ENCODE peak calls at places on chromosomes 12 and 14, in six cellular contexts. R is suprapubic skin, J is A549, P is mesendoderm, E is transverse colon, L is neuronal stem cell. S is an unnamed sample.

GRCh38 chr12:105420659-105421240 is 90.3 kb downstream of the C12orf75 start:
- DNase-seq in J (peak; percentile 79), P (peak; percentile 79), E (peak; percentile 76), L (peak; percentile 66), R (no peak), S (peak; percentile 55)

GRCh38 chr14:83923836-83924235 is 1606.1 kb upstream of the FLRT2 start:
- DNase-seq in P (peak; percentile 43), J (no peak), L (no peak), E (no peak), R (no peak), S (no peak)

GRCh38 chr14:71675126-71675901 is 256.9 kb upstream of the RGS6 start:
- DNase-seq in L (no peak), R (no peak), E (no peak), P (peak; percentile 66), J (no peak), S (no peak)

GRCh38 chr12:85527192-85527591 is 247.2 kb downstream of the ALX1 start:
- DNase-seq in E (no peak), J (no peak), L (no peak), P (no peak), R (no peak), S (no peak)

GRCh38 chr14:64654072-64654899 is 49.9 kb upstream of the PLEKHG3 start:
- DNase-seq in J (peak; percentile 78), L (no peak), R (no peak), P (no peak), E (no peak), S (no peak)

GRCh38 chr14:26963696-26964095 is 365.9 kb upstream of the NOVA1 start:
- DNase-seq in R (no peak), E (no peak), J (peak; percentile 16), P (no peak), L (no peak), S (no peak)

GRCh38 chr12:3227076-3227975 is 150.1 kb downstream of the TSPAN9 start:
- DNase-seq in E (no peak), P (peak; percentile 59), L (no peak), R (no peak), J (no peak), S (no peak)

GRCh38 chr14:55454264-55455151 is 14.1 kb upstream of the TBPL2 start:
- DNase-seq in J (peak; percentile 55), E (peak; percentile 68), L (no peak), R (no peak), P (peak; percentile 13), S (no peak)

GRCh38 chr12:25813843-25814242 is 144.6 kb upstream of the RASSF8 start:
- DNase-seq in L (no peak), R (no peak), E (no peak), P (no peak), J (no peak), S (no peak)

GRCh38 chr14:24337824-24338175 is 2.0 kb downstream of the RIPK3 start:
- DNase-seq in P (no peak), R (no peak), J (no peak), L (no peak), E (no peak), S (no peak)

GRCh38 chr12:126084480-126084879 is 1019.2 kb downstream of the AACS start:
- DNase-seq in R (no peak), J (no peak), E (no peak), L (no peak), P (no peak), S (no peak)

GRCh38 chr12:111569363-111570089 is 29.6 kb downstream of the ATXN2 start:
- DNase-seq in R (no peak), J (no peak), L (no peak), E (no peak), P (no peak), S (no peak)

GRCh38 chr12:78636253-78636855 is 228.2 kb upstream of the SYT1 start:
- DNase-seq in E (no peak), L (no peak), P (no peak), R (no peak), J (no peak), S (no peak)

GRCh38 chr14:39492267-39492666 is 60.0 kb upstream of the FBXO33 start:
- DNase-seq in R (no peak), L (no peak), J (peak; percentile 14), P (peak; percentile 63), E (no peak), S (no peak)

GRCh38 chr14:92004062-92004461 is 35.8 kb downstream of the TRIP11 start:
- DNase-seq in J (no peak), R (no peak), P (no peak), L (no peak), E (no peak), S (no peak)

GRCh38 chr12:121390856-121391255 is 9.1 kb upstream of the RNF34 start:
- DNase-seq in J (no peak), E (no peak), L (no peak), P (no peak), R (no peak), S (no peak)

GRCh38 chr14:89114109-89114508 is 289.7 kb downstream of the TTC8 start:
- DNase-seq in L (no peak), P (no peak), E (no peak), J (no peak), R (no peak), S (no peak)

GRCh38 chr12:72602616-72603015 is 330.4 kb downstream of the TRHDE start:
- DNase-seq in E (no peak), R (no peak), L (no peak), P (no peak), J (no peak), S (no peak)

GRCh38 chr14:90397401-90398314 is 829 bp downstream of the CALM1 start:
- DNase-seq in E (peak; percentile 66), R (no peak), J (peak; percentile 55), L (peak; percentile 46), P (peak; percentile 57), S (peak; percentile 67)

GRCh38 chr14:99248761-99249171 is 23.2 kb downstream of the BCL11B start:
- DNase-seq in P (no peak), J (no peak), L (no peak), R (no peak), E (no peak), S (no peak)

GRCh38 chr14:99246536-99247083 is 25.4 kb downstream of the BCL11B start:
- DNase-seq in R (no peak), P (peak; percentile 82), J (no peak), L (no peak), E (no peak), S (peak; percentile 66)

GRCh38 chr14:99247091-99247729 is 24.8 kb downstream of the BCL11B start:
- DNase-seq in J (no peak), P (no peak), R (no peak), L (no peak), E (no peak), S (no peak)

GRCh38 chr14:99249389-99249788 is 22.6 kb downstream of the BCL11B start:
- DNase-seq in P (no peak), R (no peak), L (no peak), E (no peak), J (no peak), S (no peak)

DNA sequence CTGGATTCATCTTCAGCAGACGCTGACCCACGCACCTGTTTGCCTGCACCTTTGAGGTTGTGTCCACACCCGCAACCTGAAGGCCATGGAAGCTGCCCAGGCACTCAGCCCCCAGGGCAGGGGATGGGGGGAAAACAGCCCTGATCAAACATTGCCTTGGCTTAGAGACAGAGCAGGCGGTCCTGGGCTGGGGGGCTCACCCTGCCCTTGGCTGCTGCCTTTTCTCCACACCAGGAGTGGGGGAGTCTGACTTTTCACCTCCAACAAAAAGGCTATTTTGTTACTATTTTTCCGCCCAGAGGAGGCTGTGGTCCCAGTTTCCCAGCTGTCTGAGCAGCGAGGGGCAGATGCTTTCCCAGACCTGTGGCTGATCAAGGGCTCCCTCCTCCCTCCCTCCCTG is 24.2 kb downstream of the BCL11B start:
- DNase-seq in L (no peak), E (no peak), J (no peak), R (no peak), P (no peak), S (no peak)
- H3K4me1 ChIP-seq in L (peaks cover 3% of the 10 kb centered on the region), E (peaks cover 8% of the 10 kb centered on the region), J (no peaks in the 10 kb centered on the region), R (peaks cover 49% of the 10 kb centered on the region), P (peaks cover 19% of the 10 kb centered on the region), S (peaks cover 89% of the 10 kb centered on the region)

GRCh38 chr12:102958830-102959176 is 1.3 kb downstream of the ASCL1 start:
- DNase-seq in L (no peak), J (no peak), R (no peak), E (no peak), P (no peak), S (no peak)

GRCh38 chr12:102958073-102958829 is 777 bp downstream of the ASCL1 start:
- DNase-seq in P (peak; percentile 90), R (no peak), J (peak; percentile 64), L (peak; percentile 81), E (no peak), S (no peak)

GRCh38 chr12:102956738-102957338 is 636 bp upstream of the ASCL1 start:
- DNase-seq in J (no peak), R (no peak), E (no peak), L (no peak), P (no peak), S (no peak)

GRCh38 chr12:102955926-102956737 is 1.3 kb upstream of the ASCL1 start:
- DNase-seq in R (no peak), E (no peak), P (no peak), L (no peak), J (no peak), S (no peak)

GRCh38 chr12:102957339-102958050 is at the start of gene ASCL1:
- DNase-seq in R (no peak), P (peak; percentile 49), J (peak; percentile 48), E (no peak), L (no peak), S (no peak)
- H3K4me3 ChIP-seq in R (peak within 1 kb of the TSS; percentile 48), P (no peak within 1 kb of the TSS), J (peak within 1 kb of the TSS; percentile 53), E (peak within 1 kb of the TSS; percentile 48), L (peak within 1 kb of the TSS; percentile 80), S (no peak within 1 kb of the TSS)

DNA sequence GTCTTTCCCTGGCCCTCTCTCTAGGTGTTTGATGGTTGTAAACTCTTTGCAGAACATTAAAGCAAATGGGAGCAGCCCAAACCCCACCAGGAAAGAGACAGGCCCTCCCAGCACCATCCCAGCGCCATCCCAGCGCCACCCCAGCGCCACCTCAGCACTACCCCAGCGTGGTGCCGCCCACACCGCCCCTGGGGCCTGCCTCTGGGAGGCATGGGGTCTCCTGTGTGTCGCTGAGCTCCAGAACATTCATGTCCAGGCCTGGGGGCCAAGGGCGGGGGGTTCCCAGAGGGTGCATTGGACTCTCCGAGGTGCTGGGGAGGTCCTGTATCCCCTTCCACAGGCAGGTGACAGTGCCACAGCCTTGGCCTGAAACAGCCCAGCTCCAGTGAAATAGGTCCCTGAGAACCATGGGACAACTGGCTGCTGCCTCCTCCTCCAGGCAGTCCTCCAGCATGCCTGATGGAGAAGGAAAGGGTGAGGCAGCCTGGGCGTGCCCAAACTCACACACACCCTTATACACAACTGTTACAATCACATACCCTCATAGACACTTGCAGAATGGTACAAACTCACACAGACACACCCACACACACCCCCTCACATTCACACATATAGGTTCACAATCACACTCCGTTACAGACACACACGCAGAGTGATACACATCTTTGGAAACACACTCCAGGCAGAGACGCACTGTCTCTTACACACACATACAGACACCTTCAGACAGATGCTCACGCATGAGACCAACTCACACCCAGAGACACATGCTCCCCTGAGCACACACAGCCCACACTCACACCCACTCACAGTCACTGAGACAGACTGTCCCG is 44.4 kb upstream of the NCOR2 start:
- DNase-seq in L (no peak), J (no peak), E (no peak), P (no peak), R (no peak), S (no peak)
- H3K27ac ChIP-seq in L (no peak overlapping the region), J (peak overlapping the region; percentile 53), E (no peak overlapping the region), P (no peak overlapping the region), R (no peak overlapping the region), S (no peak overlapping the region)

DNA sequence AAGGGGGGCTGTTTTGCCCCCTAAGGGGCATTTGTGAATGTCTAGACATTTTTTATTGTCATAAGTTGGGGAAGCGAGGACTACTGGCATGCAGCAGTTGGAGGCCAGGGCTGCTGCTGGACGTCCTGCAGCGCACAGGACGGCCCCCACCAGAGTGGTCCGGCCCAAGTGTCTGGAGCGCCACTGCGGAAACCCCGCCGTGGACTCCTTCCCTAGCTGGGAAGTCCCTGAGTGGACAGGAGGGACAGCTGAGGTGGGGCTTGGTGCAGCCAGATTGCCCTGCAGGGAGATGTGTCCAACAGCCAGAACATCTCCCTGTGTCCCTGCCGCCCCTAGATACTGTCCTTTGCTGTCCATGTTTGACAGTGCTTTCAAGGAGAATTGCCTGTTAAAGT is 5.5 kb downstream of the CKB start:
- DNase-seq in L (no peak), E (no peak), J (no peak), P (no peak), R (no peak), S (no peak)
- H3K4me1 ChIP-seq in L (peaks cover 18% of the 10 kb centered on the region), E (peaks cover 51% of the 10 kb centered on the region), J (peaks cover 35% of the 10 kb centered on the region), P (no peaks in the 10 kb centered on the region), R (peaks cover 93% of the 10 kb centered on the region), S (peaks cover 13% of the 10 kb centered on the region)